ENCODE peak calls at places on chromosomes 5 and 9, in four cellular contexts. One of them, this sample, is unnamed.

GRCh38 chr5:102294996-102295395 is 1.1 kb downstream of the SLCO4C1 start:
- DNase-seq in stimulated activated CD8-positive, alpha-beta memory T cell treated with anti-CD3 and anti-CD28 coated beads, Interleukin-4, amount 100 ng/mL, for 1 hour: no peak
- DNase-seq in keratinocyte: no peak
- DNase-seq in H54: no peak
- DNase-seq in this sample: no peak

GRCh38 chr5:175836741-175837729 is 34.3 kb upstream of the CPLX2 start:
- DNase-seq in stimulated activated CD8-positive, alpha-beta memory T cell treated with anti-CD3 and anti-CD28 coated beads, Interleukin-4, amount 100 ng/mL, for 1 hour: no peak
- DNase-seq in keratinocyte: no peak
- DNase-seq in H54: no peak
- DNase-seq in this sample: no peak

GRCh38 chr9:105341784-105342183 is 97.3 kb downstream of the SLC44A1 start:
- DNase-seq in stimulated activated CD8-positive, alpha-beta memory T cell treated with anti-CD3 and anti-CD28 coated beads, Interleukin-4, amount 100 ng/mL, for 1 hour: no peak
- DNase-seq in keratinocyte: no peak
- DNase-seq in H54: no peak
- DNase-seq in this sample: no peak

GRCh38 chr9:136538599-136539426 is 7.0 kb downstream of the NOTCH1 start:
- DNase-seq in stimulated activated CD8-positive, alpha-beta memory T cell treated with anti-CD3 and anti-CD28 coated beads, Interleukin-4, amount 100 ng/mL, for 1 hour: no peak
- DNase-seq in keratinocyte: no peak
- DNase-seq in H54: no peak
- DNase-seq in this sample: no peak

GRCh38 chr9:136941231-136942111 is 3.1 kb downstream of the FBXW5 start:
- DNase-seq in stimulated activated CD8-positive, alpha-beta memory T cell treated with anti-CD3 and anti-CD28 coated beads, Interleukin-4, amount 100 ng/mL, for 1 hour: no peak
- DNase-seq in keratinocyte: no peak
- DNase-seq in H54: no peak
- DNase-seq in this sample: no peak

GRCh38 chr9:127970401-127971313 is 10.1 kb downstream of the EEIG1 start:
- DNase-seq in stimulated activated CD8-positive, alpha-beta memory T cell treated with anti-CD3 and anti-CD28 coated beads, Interleukin-4, amount 100 ng/mL, for 1 hour: peak
- DNase-seq in keratinocyte: no peak
- DNase-seq in H54: no peak
- DNase-seq in this sample: no peak

GRCh38 chr9:125984461-125984860 is 237.3 kb downstream of the PBX3 start:
- DNase-seq in stimulated activated CD8-positive, alpha-beta memory T cell treated with anti-CD3 and anti-CD28 coated beads, Interleukin-4, amount 100 ng/mL, for 1 hour: no peak
- DNase-seq in keratinocyte: no peak
- DNase-seq in H54: no peak
- DNase-seq in this sample: no peak

GRCh38 chr5:143290115-143290514 is 113.4 kb downstream of the NR3C1 start:
- DNase-seq in stimulated activated CD8-positive, alpha-beta memory T cell treated with anti-CD3 and anti-CD28 coated beads, Interleukin-4, amount 100 ng/mL, for 1 hour: no peak
- DNase-seq in keratinocyte: no peak
- DNase-seq in H54: no peak
- DNase-seq in this sample: no peak

GRCh38 chr9:125446581-125447094 is 185.0 kb downstream of the GAPVD1 start:
- DNase-seq in stimulated activated CD8-positive, alpha-beta memory T cell treated with anti-CD3 and anti-CD28 coated beads, Interleukin-4, amount 100 ng/mL, for 1 hour: no peak
- DNase-seq in keratinocyte: no peak
- DNase-seq in H54: no peak
- DNase-seq in this sample: peak

GRCh38 chr5:79487251-79487650 is 26.7 kb downstream of the HOMER1 start:
- DNase-seq in stimulated activated CD8-positive, alpha-beta memory T cell treated with anti-CD3 and anti-CD28 coated beads, Interleukin-4, amount 100 ng/mL, for 1 hour: no peak
- DNase-seq in keratinocyte: no peak
- DNase-seq in H54: no peak
- DNase-seq in this sample: no peak

GRCh38 chr9:16461231-16461840 is 409.1 kb downstream of the BNC2 start:
- DNase-seq in stimulated activated CD8-positive, alpha-beta memory T cell treated with anti-CD3 and anti-CD28 coated beads, Interleukin-4, amount 100 ng/mL, for 1 hour: no peak
- DNase-seq in keratinocyte: no peak
- DNase-seq in H54: no peak
- DNase-seq in this sample: no peak

GRCh38 chr5:14112998-14113652 is 30.0 kb upstream of the TRIO start:
- DNase-seq in stimulated activated CD8-positive, alpha-beta memory T cell treated with anti-CD3 and anti-CD28 coated beads, Interleukin-4, amount 100 ng/mL, for 1 hour: no peak
- DNase-seq in keratinocyte: no peak
- DNase-seq in H54: no peak
- DNase-seq in this sample: no peak

GRCh38 chr5:74063821-74064598 is 438.0 kb downstream of the ARHGEF28 start:
- DNase-seq in stimulated activated CD8-positive, alpha-beta memory T cell treated with anti-CD3 and anti-CD28 coated beads, Interleukin-4, amount 100 ng/mL, for 1 hour: no peak
- DNase-seq in keratinocyte: no peak
- DNase-seq in H54: peak
- DNase-seq in this sample: no peak

GRCh38 chr5:36657563-36657995 is 51.2 kb downstream of the SLC1A3 start:
- DNase-seq in stimulated activated CD8-positive, alpha-beta memory T cell treated with anti-CD3 and anti-CD28 coated beads, Interleukin-4, amount 100 ng/mL, for 1 hour: no peak
- DNase-seq in keratinocyte: peak
- DNase-seq in H54: peak
- DNase-seq in this sample: peak

GRCh38 chr5:143037071-143037470 is 266.9 kb downstream of the ARHGAP26 start:
- DNase-seq in stimulated activated CD8-positive, alpha-beta memory T cell treated with anti-CD3 and anti-CD28 coated beads, Interleukin-4, amount 100 ng/mL, for 1 hour: no peak
- DNase-seq in keratinocyte: no peak
- DNase-seq in H54: no peak
- DNase-seq in this sample: no peak

GRCh38 chr9:86022687-86023266 is 76.6 kb downstream of the GOLM1 start:
- DNase-seq in stimulated activated CD8-positive, alpha-beta memory T cell treated with anti-CD3 and anti-CD28 coated beads, Interleukin-4, amount 100 ng/mL, for 1 hour: no peak
- DNase-seq in keratinocyte: no peak
- DNase-seq in H54: no peak
- DNase-seq in this sample: no peak

GRCh38 chr5:173800340-173800739 is 87.8 kb upstream of the CPEB4 start:
- DNase-seq in stimulated activated CD8-positive, alpha-beta memory T cell treated with anti-CD3 and anti-CD28 coated beads, Interleukin-4, amount 100 ng/mL, for 1 hour: no peak
- DNase-seq in keratinocyte: no peak
- DNase-seq in H54: no peak
- DNase-seq in this sample: no peak

GRCh38 chr5:150529555-150529954 is 21.6 kb downstream of the NDST1 start:
- DNase-seq in stimulated activated CD8-positive, alpha-beta memory T cell treated with anti-CD3 and anti-CD28 coated beads, Interleukin-4, amount 100 ng/mL, for 1 hour: no peak
- DNase-seq in keratinocyte: no peak
- DNase-seq in H54: no peak
- DNase-seq in this sample: no peak

GRCh38 chr9:76458903-76459690 is at the start of gene GCNT1:
- DNase-seq in stimulated activated CD8-positive, alpha-beta memory T cell treated with anti-CD3 and anti-CD28 coated beads, Interleukin-4, amount 100 ng/mL, for 1 hour: peak
- DNase-seq in keratinocyte: peak
- DNase-seq in H54: peak
- DNase-seq in this sample: peak